ENCODE peak calls at places on chromosomes 16 and 17, in five cellular contexts. P, I, A, H and F are unnamed samples.

GRCh38 chr17:17088511-17089205 is 46.4 kb downstream of the MPRIP start:
- DNase-seq in A (no peak), H (no peak), I (no peak), P (no peak), F (no peak)

GRCh38 chr17:41178341-41178740 is 320 bp upstream of the KRTAP4-2 start:
- DNase-seq in H (no peak), I (no peak), A (no peak), P (no peak), F (no peak)

GRCh38 chr17:32497431-32498205 is 10.8 kb downstream of the CDK5R1 start:
- DNase-seq in A (no peak), I (no peak), P (peak; percentile 16), H (no peak), F (no peak)

GRCh38 chr17:42311240-42312034 is 23.1 kb downstream of the STAT5A start:
- DNase-seq in A (no peak), H (peak; percentile 90), I (no peak), P (peak; percentile 97), F (no peak)

GRCh38 chr17:10775058-10775457 is 28.8 kb downstream of the TMEM238L start:
- DNase-seq in A (no peak), H (no peak), P (no peak), I (no peak), F (no peak)

GRCh38 chr16:2196162-2196980 is at the start of gene CASKIN1:
- DNase-seq in A (no peak), I (no peak), H (no peak), P (no peak), F (no peak)

GRCh38 chr17:42667088-42667951 is 8.2 kb downstream of the TUBG2 start:
- DNase-seq in P (peak; percentile 77), A (no peak), H (peak; percentile 56), I (no peak), F (no peak)

GRCh38 chr17:14731591-14731990 is 430.7 kb downstream of the HS3ST3B1 start:
- DNase-seq in H (no peak), I (no peak), A (no peak), P (no peak), F (no peak)

GRCh38 chr17:59706900-59707181 is 389 bp downstream of the PTRH2 start:
- DNase-seq in H (peak; percentile 32), I (no peak), A (no peak), P (no peak), F (no peak)

GRCh38 chr17:57311281-57312216 is 55.2 kb downstream of the MSI2 start:
- DNase-seq in P (no peak), H (no peak), I (no peak), A (no peak), F (no peak)

GRCh38 chr16:702341-702740 is 3.3 kb downstream of the FBXL16 start:
- DNase-seq in P (no peak), I (no peak), A (no peak), H (no peak), F (no peak)

GRCh38 chr16:85570735-85571562 is 42.2 kb upstream of the GSE1 start:
- DNase-seq in A (no peak), H (no peak), P (no peak), I (peak; percentile 41), F (no peak)

GRCh38 chr17:19263621-19264010 is 26.4 kb downstream of the EPN2 start:
- DNase-seq in H (no peak), I (no peak), P (peak; percentile 59), A (no peak), F (no peak)

GRCh38 chr17:45731459-45731858 is 52.7 kb upstream of the CRHR1 start:
- DNase-seq in H (no peak), I (no peak), P (no peak), A (no peak), F (no peak)

GRCh38 chr17:80790021-80790765 is 201.4 kb upstream of the CHMP6 start:
- DNase-seq in A (no peak), H (no peak), P (peak; percentile 17), I (peak; percentile 78), F (no peak)

GRCh38 chr17:37516131-37516561 is 26.5 kb downstream of the DUSP14 start:
- DNase-seq in I (no peak), P (no peak), H (no peak), A (no peak), F (no peak)

GRCh38 chr16:85193876-85194275 is 81.6 kb upstream of the CIBAR2 start:
- DNase-seq in P (no peak), H (no peak), I (no peak), A (no peak), F (no peak)

GRCh38 chr16:81319221-81319912 is 4.6 kb downstream of the GAN start:
- DNase-seq in I (no peak), P (peak; percentile 46), H (no peak), A (peak; percentile 17), F (no peak)

GRCh38 chr17:50133028-50133768 is 3.2 kb upstream of the SAMD14 start:
- DNase-seq in P (peak; percentile 48), A (no peak), H (peak; percentile 50), I (no peak), F (no peak)

GRCh38 chr16:86995456-86995855 is 321.7 kb downstream of the C16orf95 start:
- DNase-seq in P (no peak), I (no peak), H (no peak), A (no peak), F (no peak)

GRCh38 chr16:66511615-66512500 is 38.1 kb downstream of the TK2 start:
- DNase-seq in P (peak; percentile 71), A (no peak), H (no peak), I (peak; percentile 35), F (no peak)

GRCh38 chr16:89475144-89475543 is 15.2 kb downstream of the ANKRD11 start:
- DNase-seq in A (no peak), I (no peak), H (no peak), P (no peak), F (no peak)
- TF ChIP-seq CTCF in A (no peak), I (no peak), H (no peak), P (no peak), F (no peak)

GRCh38 chr17:27631897-27632725 is 1.1 kb downstream of the LGALS9 start:
- DNase-seq in A (no peak), I (no peak), P (no peak), H (no peak), F (no peak)
- TF ChIP-seq CTCF in A (no peak), I (no peak), P (no peak), H (no peak), F (no peak)

GRCh38 chr16:64085291-64085690 is 1036.6 kb downstream of the CDH11 start:
- DNase-seq in A (no peak), H (no peak), P (no peak), I (no peak), F (no peak)

GRCh38 chr16:64090327-64090726 is 1031.5 kb downstream of the CDH11 start:
- DNase-seq in P (no peak), I (no peak), A (no peak), H (no peak), F (no peak)

GRCh38 chr16:64092284-64092683 is 1029.6 kb downstream of the CDH11 start:
- DNase-seq in A (no peak), H (no peak), I (no peak), P (peak; percentile 34), F (peak; percentile 36)

GRCh38 chr16:64088838-64089237 is 1033.0 kb downstream of the CDH11 start:
- DNase-seq in I (no peak), A (no peak), P (no peak), H (no peak), F (no peak)

GRCh38 chr16:64089697-64090096 is 1032.2 kb downstream of the CDH11 start:
- DNase-seq in I (peak; percentile 78), A (no peak), P (peak; percentile 36), H (no peak), F (no peak)
- TF ChIP-seq CTCF in I (peak; percentile 88), A (peak; percentile 37), P (peak; percentile 61), H (no peak), F (peak; percentile 62)

GRCh38 chr16:47037746-47038458 is 64.4 kb upstream of the DNAJA2 start:
- DNase-seq in P (peak; percentile 68), H (peak; percentile 93), A (no peak), I (peak; percentile 88), F (peak; percentile 10)
- TF ChIP-seq CTCF in P (peak; percentile 77), H (peak; percentile 92), A (peak; percentile 94), I (peak; percentile 87), F (peak; percentile 92)

GRCh38 chr17:29617125-29617480 is 5.6 kb downstream of the CORO6 start:
- DNase-seq in H (peak; percentile 66), I (peak; percentile 91), P (peak; percentile 79), A (no peak), F (no peak)
- TF ChIP-seq CTCF in H (peak; percentile 25), I (peak; percentile 87), P (peak; percentile 74), A (peak; percentile 93), F (peak; percentile 68)

GRCh38 chr17:3773966-3774365 is 27.0 kb downstream of the ITGAE start:
- DNase-seq in H (no peak), A (no peak), P (no peak), I (no peak), F (no peak)
- TF ChIP-seq CTCF in H (no peak), A (no peak), P (no peak), I (no peak), F (no peak)

GRCh38 chr17:82615084-82616020 is 32.9 kb downstream of the WDR45B start:
- DNase-seq in P (no peak), A (no peak), I (no peak), H (peak; percentile 48), F (no peak)
- TF ChIP-seq CTCF in P (no peak), A (no peak), I (peak; percentile 63), H (no peak), F (no peak)

DNA sequence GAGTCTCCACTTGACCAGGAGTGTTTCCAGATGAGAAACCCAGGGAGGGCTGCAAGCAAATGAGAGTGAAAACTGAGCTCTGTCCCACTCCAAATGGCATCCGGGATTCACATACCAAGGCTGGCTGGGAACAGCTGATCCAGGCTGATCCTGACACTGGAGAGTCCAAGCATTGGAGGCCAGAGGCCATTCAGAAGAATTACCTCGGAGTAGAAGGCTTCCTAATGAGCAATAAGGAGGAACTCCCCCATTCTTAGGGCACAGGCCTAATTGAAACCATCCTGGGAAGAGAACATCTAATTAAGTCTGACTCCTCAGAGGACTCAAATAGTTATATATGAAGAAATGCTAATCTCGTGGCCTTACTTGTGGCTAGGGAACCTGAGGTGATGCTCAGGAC is 142.8 kb downstream of the PRKCA start:
- DNase-seq in I (no peak), P (no peak), H (no peak), A (no peak), F (no peak)
- TF ChIP-seq CTCF in I (no peak), P (no peak), H (no peak), A (no peak), F (no peak)